ENCODE peak calls at places on chromosomes 12 and 14, in seven cellular contexts. Q is CD4-positive, CD25-positive, alpha-beta regulatory T cell; Z is posterior vena cava; B is astrocyte of the spinal cord; C is HEK293T; R is GM03348; E is cardiac fibroblast. G is an unnamed sample.

GRCh38 chr14:92135269-92135668 is 13.5 kb downstream of the CPSF2 start:
- DNase-seq in E (peak), B (peak), Z (no peak), C (no peak), R (peak), Q (peak), G (no peak)

GRCh38 chr14:60642790-60643397 is 6.4 kb downstream of the SIX1 start:
- DNase-seq in Z (no peak), B (no peak), C (no peak), Q (no peak), E (no peak), R (no peak), G (no peak)

GRCh38 chr12:116603516-116603915 is 44.3 kb downstream of the MAP1LC3B2 start:
- DNase-seq in E (no peak), Q (no peak), C (no peak), Z (no peak), R (no peak), B (no peak), G (peak)

GRCh38 chr12:53068811-53069585 is 10.2 kb downstream of the SPRYD3 start:
- DNase-seq in Z (peak), B (no peak), E (no peak), Q (no peak), R (no peak), C (no peak), G (no peak)

GRCh38 chr14:104706733-104707628 is 17.0 kb upstream of the ADSS1 start:
- DNase-seq in E (no peak), R (peak), Q (no peak), C (no peak), Z (no peak), B (no peak), G (no peak)

GRCh38 chr12:124422142-124422569 is 127.3 kb downstream of the RFLNA start:
- DNase-seq in Z (no peak), B (no peak), C (no peak), R (no peak), Q (no peak), E (peak), G (no peak)

GRCh38 chr14:78836777-78837176 is 666.6 kb downstream of the NRXN3 start:
- DNase-seq in Z (no peak), Q (no peak), B (peak), E (peak), R (peak), C (peak), G (peak)

GRCh38 chr12:22626429-22626828 is 1.5 kb downstream of the ETNK1 start:
- DNase-seq in R (peak), Z (no peak), Q (peak), C (no peak), B (peak), E (peak), G (no peak)

GRCh38 chr12:109542014-109542413 is 31.3 kb downstream of the MMAB start:
- DNase-seq in Z (no peak), B (peak), Q (no peak), R (no peak), E (peak), C (no peak), G (no peak)

G was measured in SK-N-DZ.